ENCODE peak calls at places on chromosomes 4 and X, in nine cellular contexts. One of them, this sample, is unnamed.
A peak's percentile ranks its signal among the peaks of the same experiment; 100 is the strongest.

GRCh38 chr4:47744843-47745382 is 93.0 kb downstream of the CORIN start:
- DNase-seq in lower lobe of right lung: no peak
- DNase-seq in mucosa of descending colon: no peak
- DNase-seq in choroid plexus epithelial cell: no peak
- DNase-seq in OCI-LY7: no peak
- DNase-seq in left ventricle myocardium inferior: no peak
- DNase-seq in GM12878: no peak
- DNase-seq in GM06990: no peak
- DNase-seq in pancreas: no peak
- DNase-seq in this sample: no peak

GRCh38 chr4:102501176-102501634 is at the start of gene NFKB1:
- DNase-seq in lower lobe of right lung: peak; percentile 80
- DNase-seq in mucosa of descending colon: peak; percentile 77
- DNase-seq in choroid plexus epithelial cell: peak; percentile 87
- DNase-seq in OCI-LY7: peak; percentile 78
- DNase-seq in left ventricle myocardium inferior: peak; percentile 59
- DNase-seq in GM12878: peak; percentile 55
- DNase-seq in GM06990: peak; percentile 86
- DNase-seq in pancreas: peak; percentile 63
- DNase-seq in this sample: peak; percentile 93

GRCh38 chr4:687048-687974 is 1.6 kb downstream of the SLC49A3 start:
- DNase-seq in lower lobe of right lung: peak; percentile 94
- DNase-seq in mucosa of descending colon: peak; percentile 89
- DNase-seq in choroid plexus epithelial cell: peak; percentile 92
- DNase-seq in OCI-LY7: no peak
- DNase-seq in left ventricle myocardium inferior: peak; percentile 92
- DNase-seq in GM12878: no peak
- DNase-seq in GM06990: no peak
- DNase-seq in pancreas: peak; percentile 73
- DNase-seq in this sample: no peak

GRCh38 chr4:3530663-3531254 is 1.5 kb downstream of the LRPAP1 start:
- DNase-seq in lower lobe of right lung: no peak
- DNase-seq in mucosa of descending colon: no peak
- DNase-seq in choroid plexus epithelial cell: no peak
- DNase-seq in OCI-LY7: no peak
- DNase-seq in left ventricle myocardium inferior: no peak
- DNase-seq in GM12878: no peak
- DNase-seq in GM06990: no peak
- DNase-seq in pancreas: no peak
- DNase-seq in this sample: no peak

GRCh38 chr4:56907009-56907408 is 691 bp upstream of the REST start:
- DNase-seq in lower lobe of right lung: no peak
- DNase-seq in mucosa of descending colon: peak; percentile 25
- DNase-seq in choroid plexus epithelial cell: no peak
- DNase-seq in OCI-LY7: no peak
- DNase-seq in left ventricle myocardium inferior: no peak
- DNase-seq in GM12878: no peak
- DNase-seq in GM06990: no peak
- DNase-seq in pancreas: no peak
- DNase-seq in this sample: no peak

GRCh38 chr4:120314969-120315368 is 248.3 kb upstream of the MAD2L1 start:
- DNase-seq in lower lobe of right lung: no peak
- DNase-seq in mucosa of descending colon: no peak
- DNase-seq in choroid plexus epithelial cell: no peak
- DNase-seq in OCI-LY7: no peak
- DNase-seq in left ventricle myocardium inferior: no peak
- DNase-seq in GM12878: no peak
- DNase-seq in GM06990: no peak
- DNase-seq in pancreas: no peak
- DNase-seq in this sample: no peak

GRCh38 chr4:159238631-159239030 is 135.8 kb downstream of the RAPGEF2 start:
- DNase-seq in lower lobe of right lung: no peak
- DNase-seq in mucosa of descending colon: no peak
- DNase-seq in choroid plexus epithelial cell: no peak
- DNase-seq in OCI-LY7: no peak
- DNase-seq in left ventricle myocardium inferior: no peak
- DNase-seq in GM12878: no peak
- DNase-seq in GM06990: no peak
- DNase-seq in pancreas: no peak
- DNase-seq in this sample: no peak

GRCh38 chrX:347351-348117 is 28.9 kb upstream of the GTPBP6 start:
- DNase-seq in lower lobe of right lung: peak; percentile 43
- DNase-seq in mucosa of descending colon: no peak
- DNase-seq in choroid plexus epithelial cell: no peak
- DNase-seq in OCI-LY7: no peak
- DNase-seq in left ventricle myocardium inferior: peak; percentile 12
- DNase-seq in GM12878: no peak
- DNase-seq in GM06990: no peak
- DNase-seq in pancreas: no peak
- DNase-seq in this sample: no peak

GRCh38 chr4:20444599-20445337 is 193.1 kb downstream of the SLIT2 start:
- DNase-seq in lower lobe of right lung: no peak
- DNase-seq in mucosa of descending colon: no peak
- DNase-seq in choroid plexus epithelial cell: no peak
- DNase-seq in OCI-LY7: no peak
- DNase-seq in left ventricle myocardium inferior: no peak
- DNase-seq in GM12878: no peak
- DNase-seq in GM06990: no peak
- DNase-seq in pancreas: no peak
- DNase-seq in this sample: no peak

GRCh38 chr4:66640216-66640615 is 905.1 kb downstream of the CENPC start:
- DNase-seq in lower lobe of right lung: no peak
- DNase-seq in mucosa of descending colon: no peak
- DNase-seq in choroid plexus epithelial cell: no peak
- DNase-seq in OCI-LY7: no peak
- DNase-seq in left ventricle myocardium inferior: no peak
- DNase-seq in GM12878: no peak
- DNase-seq in GM06990: no peak
- DNase-seq in pancreas: no peak
- DNase-seq in this sample: no peak

GRCh38 chr4:52984469-52984868 is 122.4 kb downstream of the RASL11B start:
- DNase-seq in lower lobe of right lung: no peak
- DNase-seq in mucosa of descending colon: no peak
- DNase-seq in choroid plexus epithelial cell: no peak
- DNase-seq in OCI-LY7: no peak
- DNase-seq in left ventricle myocardium inferior: no peak
- DNase-seq in GM12878: no peak
- DNase-seq in GM06990: no peak
- DNase-seq in pancreas: no peak
- DNase-seq in this sample: no peak

GRCh38 chrX:13254076-13254785 is 65.6 kb downstream of the ATXN3L start:
- DNase-seq in lower lobe of right lung: peak; percentile 55
- DNase-seq in mucosa of descending colon: no peak
- DNase-seq in choroid plexus epithelial cell: peak; percentile 85
- DNase-seq in OCI-LY7: peak; percentile 24
- DNase-seq in left ventricle myocardium inferior: no peak
- DNase-seq in GM12878: peak; percentile 56
- DNase-seq in GM06990: peak; percentile 58
- DNase-seq in pancreas: peak; percentile 7
- DNase-seq in this sample: peak; percentile 80

GRCh38 chr4:89101256-89102161 is 9.8 kb upstream of the TIGD2 start:
- DNase-seq in lower lobe of right lung: no peak
- DNase-seq in mucosa of descending colon: no peak
- DNase-seq in choroid plexus epithelial cell: peak; percentile 30
- DNase-seq in OCI-LY7: no peak
- DNase-seq in left ventricle myocardium inferior: no peak
- DNase-seq in GM12878: peak; percentile 86
- DNase-seq in GM06990: peak; percentile 75
- DNase-seq in pancreas: no peak
- DNase-seq in this sample: peak; percentile 93

DNA sequence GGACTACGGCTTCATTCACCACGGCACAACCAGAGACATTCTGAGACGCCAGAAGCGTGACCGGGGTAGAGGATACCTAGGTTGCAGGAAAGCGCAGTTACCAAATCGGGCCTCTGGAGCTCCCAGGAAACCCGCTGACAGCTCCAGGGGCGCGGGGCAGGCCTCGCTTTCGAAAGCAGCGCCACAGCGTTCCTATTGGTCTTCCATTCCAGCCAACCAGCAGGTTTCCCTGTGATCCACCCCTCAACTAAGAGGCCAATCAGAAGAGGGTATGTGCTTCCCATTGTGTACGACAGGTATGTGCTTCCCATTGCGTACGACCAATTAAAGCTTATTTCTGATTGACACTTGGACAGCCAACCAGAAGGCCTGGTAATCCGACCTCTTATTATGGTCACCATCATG is 14.9 kb downstream of the SNX12 start:
- DNase-seq in lower lobe of right lung: no peak
- DNase-seq in mucosa of descending colon: peak; percentile 9
- DNase-seq in choroid plexus epithelial cell: peak; percentile 79
- DNase-seq in OCI-LY7: no peak
- DNase-seq in left ventricle myocardium inferior: no peak
- DNase-seq in GM12878: peak; percentile 68
- DNase-seq in GM06990: no peak
- DNase-seq in pancreas: no peak
- DNase-seq in this sample: peak; percentile 90
- H3K4me3 ChIP-seq in lower lobe of right lung: peak overlapping the region; percentile 14
- H3K4me3 ChIP-seq in mucosa of descending colon: no peak overlapping the region
- H3K4me3 ChIP-seq in choroid plexus epithelial cell: peak overlapping the region; percentile 51
- H3K4me3 ChIP-seq in OCI-LY7: no peak overlapping the region
- H3K4me3 ChIP-seq in left ventricle myocardium inferior: peak overlapping the region; percentile 56
- H3K4me3 ChIP-seq in GM12878: peak overlapping the region; percentile 55
- H3K4me3 ChIP-seq in GM06990: peak overlapping the region; percentile 49
- H3K4me3 ChIP-seq in pancreas: peak overlapping the region; percentile 11
- H3K4me3 ChIP-seq in this sample: peak overlapping the region; percentile 63

GRCh38 chr4:143307536-143307935 is 29.1 kb upstream of the GAB1 start:
- DNase-seq in lower lobe of right lung: no peak
- DNase-seq in mucosa of descending colon: peak; percentile 61
- DNase-seq in choroid plexus epithelial cell: no peak
- DNase-seq in OCI-LY7: no peak
- DNase-seq in left ventricle myocardium inferior: no peak
- DNase-seq in GM12878: no peak
- DNase-seq in GM06990: no peak
- DNase-seq in pancreas: no peak
- DNase-seq in this sample: no peak

GRCh38 chr4:143306788-143307187 is 29.9 kb upstream of the GAB1 start:
- DNase-seq in lower lobe of right lung: no peak
- DNase-seq in mucosa of descending colon: no peak
- DNase-seq in choroid plexus epithelial cell: no peak
- DNase-seq in OCI-LY7: no peak
- DNase-seq in left ventricle myocardium inferior: no peak
- DNase-seq in GM12878: no peak
- DNase-seq in GM06990: no peak
- DNase-seq in pancreas: no peak
- DNase-seq in this sample: no peak

GRCh38 chr4:143308377-143308776 is 28.3 kb upstream of the GAB1 start:
- DNase-seq in lower lobe of right lung: no peak
- DNase-seq in mucosa of descending colon: no peak
- DNase-seq in choroid plexus epithelial cell: no peak
- DNase-seq in OCI-LY7: no peak
- DNase-seq in left ventricle myocardium inferior: no peak
- DNase-seq in GM12878: no peak
- DNase-seq in GM06990: no peak
- DNase-seq in pancreas: no peak
- DNase-seq in this sample: no peak

GRCh38 chr4:143300860-143301259 is 35.8 kb upstream of the GAB1 start:
- DNase-seq in lower lobe of right lung: no peak
- DNase-seq in mucosa of descending colon: no peak
- DNase-seq in choroid plexus epithelial cell: no peak
- DNase-seq in OCI-LY7: no peak
- DNase-seq in left ventricle myocardium inferior: no peak
- DNase-seq in GM12878: no peak
- DNase-seq in GM06990: no peak
- DNase-seq in pancreas: no peak
- DNase-seq in this sample: no peak

GRCh38 chr4:143302526-143302925 is 34.1 kb upstream of the GAB1 start:
- DNase-seq in lower lobe of right lung: no peak
- DNase-seq in mucosa of descending colon: no peak
- DNase-seq in choroid plexus epithelial cell: peak; percentile 43
- DNase-seq in OCI-LY7: no peak
- DNase-seq in left ventricle myocardium inferior: no peak
- DNase-seq in GM12878: no peak
- DNase-seq in GM06990: no peak
- DNase-seq in pancreas: no peak
- DNase-seq in this sample: no peak
- TF ChIP-seq CTCF in lower lobe of right lung: no peak
- TF ChIP-seq CTCF in mucosa of descending colon: no peak
- TF ChIP-seq CTCF in choroid plexus epithelial cell: no peak
- TF ChIP-seq CTCF in OCI-LY7: no peak
- TF ChIP-seq CTCF in left ventricle myocardium inferior: no peak
- TF ChIP-seq CTCF in GM12878: no peak
- TF ChIP-seq CTCF in GM06990: no peak
- TF ChIP-seq CTCF in pancreas: no peak
- TF ChIP-seq CTCF in this sample: no peak

DNA sequence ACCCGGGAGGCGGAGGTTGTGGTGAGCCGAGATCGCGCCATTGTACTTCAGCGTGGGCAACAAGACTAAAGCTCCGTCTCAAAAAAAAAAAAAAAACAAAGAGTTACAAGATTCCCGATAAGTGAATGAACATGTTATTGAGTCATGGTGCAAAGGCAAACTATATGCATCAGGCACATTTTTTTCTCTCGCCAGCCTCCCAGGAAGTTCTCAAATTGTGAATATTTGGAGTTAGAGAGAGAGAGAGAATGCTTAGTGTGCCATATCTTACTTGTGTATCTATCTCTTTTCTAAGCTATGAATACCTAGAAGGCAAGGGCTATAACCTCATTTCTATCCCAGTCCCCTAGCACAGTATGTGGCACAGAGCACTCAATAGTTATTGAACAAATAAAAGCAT is 400.8 kb downstream of the RPA4 start:
- DNase-seq in lower lobe of right lung: no peak
- DNase-seq in mucosa of descending colon: no peak
- DNase-seq in choroid plexus epithelial cell: no peak
- DNase-seq in OCI-LY7: no peak
- DNase-seq in left ventricle myocardium inferior: no peak
- DNase-seq in GM12878: no peak
- DNase-seq in GM06990: no peak
- DNase-seq in pancreas: no peak
- DNase-seq in this sample: no peak
- H3K4me3 ChIP-seq in lower lobe of right lung: no peak overlapping the region
- H3K4me3 ChIP-seq in mucosa of descending colon: no peak overlapping the region
- H3K4me3 ChIP-seq in choroid plexus epithelial cell: no peak overlapping the region
- H3K4me3 ChIP-seq in OCI-LY7: no peak overlapping the region
- H3K4me3 ChIP-seq in left ventricle myocardium inferior: no peak overlapping the region
- H3K4me3 ChIP-seq in GM12878: no peak overlapping the region
- H3K4me3 ChIP-seq in GM06990: no peak overlapping the region
- H3K4me3 ChIP-seq in pancreas: no peak overlapping the region
- H3K4me3 ChIP-seq in this sample: no peak overlapping the region

DNA sequence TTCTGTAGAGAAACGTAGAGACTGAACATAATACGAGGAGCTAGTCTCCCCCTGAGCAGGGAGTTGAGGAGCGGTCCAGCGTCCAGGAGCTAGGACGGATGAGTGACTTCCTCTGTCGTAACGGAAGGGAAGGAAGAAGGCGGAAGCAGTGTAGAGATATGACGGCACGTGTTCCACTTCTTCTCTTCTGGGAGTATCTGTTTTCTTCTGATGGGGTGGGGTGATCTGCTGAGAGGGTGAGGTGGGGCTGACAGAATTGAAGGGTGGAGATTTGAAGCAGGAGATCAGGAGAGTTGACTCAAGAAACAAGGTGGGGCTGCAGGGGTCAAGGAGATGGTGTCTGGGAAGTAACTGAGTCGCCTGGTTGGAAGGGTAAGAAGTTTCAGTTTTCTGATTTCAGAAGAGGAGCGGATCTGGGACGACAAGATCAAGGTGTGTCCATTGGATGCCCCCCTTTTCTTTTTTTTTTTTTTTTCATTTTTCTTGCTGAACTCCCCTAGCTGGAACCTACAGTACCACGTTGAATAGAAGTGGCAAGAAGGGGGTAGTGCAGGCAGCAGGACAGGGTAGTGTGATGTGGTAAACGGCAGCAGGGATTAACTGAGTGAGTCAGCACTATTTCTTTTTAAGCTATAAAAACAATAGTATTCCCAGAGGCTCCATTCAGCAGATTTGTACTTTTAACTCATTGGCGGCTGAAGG is 50.7 kb upstream of the SETD7 start:
- DNase-seq in lower lobe of right lung: no peak
- DNase-seq in mucosa of descending colon: no peak
- DNase-seq in choroid plexus epithelial cell: peak; percentile 61
- DNase-seq in OCI-LY7: no peak
- DNase-seq in left ventricle myocardium inferior: no peak
- DNase-seq in GM12878: no peak
- DNase-seq in GM06990: no peak
- DNase-seq in pancreas: no peak
- DNase-seq in this sample: no peak
- TF ChIP-seq CTCF in lower lobe of right lung: no peak
- TF ChIP-seq CTCF in mucosa of descending colon: no peak
- TF ChIP-seq CTCF in choroid plexus epithelial cell: peak; percentile 14
- TF ChIP-seq CTCF in OCI-LY7: no peak
- TF ChIP-seq CTCF in left ventricle myocardium inferior: no peak
- TF ChIP-seq CTCF in GM12878: no peak
- TF ChIP-seq CTCF in GM06990: no peak
- TF ChIP-seq CTCF in pancreas: no peak
- TF ChIP-seq CTCF in this sample: no peak